ENCODE peak calls at places on chromosomes 11 and 22, in seven cellular contexts. One of them, this sample, is unnamed.
A peak's percentile ranks its signal among the peaks of the same experiment; 100 is the strongest.

GRCh38 chr11:44964526-44965209 is 14.0 kb upstream of the TP53I11 start:
- DNase-seq in Jurkat, Clone E6-1: no peak
- DNase-seq in AG04449: no peak
- DNase-seq in body of pancreas: no peak
- DNase-seq in mesenchymal stem cell: no peak
- DNase-seq in heart left ventricle: no peak
- DNase-seq in OCI-LY7: no peak
- DNase-seq in this sample: no peak

GRCh38 chr11:59184876-59185275 is 12.9 kb downstream of the DTX4 start:
- DNase-seq in body of pancreas: no peak
- DNase-seq in Jurkat, Clone E6-1: no peak
- DNase-seq in OCI-LY7: no peak
- DNase-seq in mesenchymal stem cell: no peak
- DNase-seq in AG04449: no peak
- DNase-seq in heart left ventricle: no peak
- DNase-seq in this sample: no peak

GRCh38 chr11:66228521-66228920 is 39.9 kb upstream of the RAB1B start:
- DNase-seq in OCI-LY7: no peak
- DNase-seq in mesenchymal stem cell: no peak
- DNase-seq in Jurkat, Clone E6-1: no peak
- DNase-seq in AG04449: no peak
- DNase-seq in body of pancreas: peak; percentile 72
- DNase-seq in heart left ventricle: no peak
- DNase-seq in this sample: no peak

GRCh38 chr11:128921790-128922189 is 20.9 kb downstream of the TP53AIP1 start:
- DNase-seq in heart left ventricle: no peak
- DNase-seq in AG04449: no peak
- DNase-seq in body of pancreas: no peak
- DNase-seq in mesenchymal stem cell: no peak
- DNase-seq in OCI-LY7: no peak
- DNase-seq in Jurkat, Clone E6-1: no peak
- DNase-seq in this sample: peak; percentile 38

GRCh38 chr11:47413908-47414684 is 5.7 kb downstream of the SLC39A13 start:
- DNase-seq in mesenchymal stem cell: peak; percentile 47
- DNase-seq in body of pancreas: peak; percentile 60
- DNase-seq in AG04449: no peak
- DNase-seq in Jurkat, Clone E6-1: no peak
- DNase-seq in OCI-LY7: no peak
- DNase-seq in heart left ventricle: peak; percentile 62
- DNase-seq in this sample: no peak

GRCh38 chr11:9692696-9693095 is 28.8 kb downstream of the SWAP70 start:
- DNase-seq in mesenchymal stem cell: no peak
- DNase-seq in OCI-LY7: peak; percentile 81
- DNase-seq in AG04449: no peak
- DNase-seq in Jurkat, Clone E6-1: no peak
- DNase-seq in body of pancreas: no peak
- DNase-seq in heart left ventricle: no peak
- DNase-seq in this sample: no peak

GRCh38 chr11:43916621-43917020 is 25.8 kb upstream of the C11orf96 start:
- DNase-seq in OCI-LY7: no peak
- DNase-seq in AG04449: no peak
- DNase-seq in Jurkat, Clone E6-1: no peak
- DNase-seq in heart left ventricle: no peak
- DNase-seq in body of pancreas: no peak
- DNase-seq in mesenchymal stem cell: peak; percentile 80
- DNase-seq in this sample: no peak

GRCh38 chr11:97702948-97703347 is 1313.1 kb downstream of the JRKL start:
- DNase-seq in AG04449: no peak
- DNase-seq in heart left ventricle: no peak
- DNase-seq in body of pancreas: no peak
- DNase-seq in mesenchymal stem cell: no peak
- DNase-seq in OCI-LY7: no peak
- DNase-seq in Jurkat, Clone E6-1: no peak
- DNase-seq in this sample: no peak

GRCh38 chr22:40436460-40437431 is 66.4 kb downstream of the SGSM3 start:
- DNase-seq in body of pancreas: peak; percentile 36
- DNase-seq in heart left ventricle: no peak
- DNase-seq in mesenchymal stem cell: peak; percentile 79
- DNase-seq in AG04449: no peak
- DNase-seq in OCI-LY7: peak; percentile 95
- DNase-seq in Jurkat, Clone E6-1: peak; percentile 74
- DNase-seq in this sample: no peak

GRCh38 chr11:62880231-62880802 is 379 bp upstream of the SLC3A2 start:
- DNase-seq in OCI-LY7: peak; percentile 28
- DNase-seq in body of pancreas: peak; percentile 62
- DNase-seq in AG04449: no peak
- DNase-seq in mesenchymal stem cell: peak; percentile 68
- DNase-seq in heart left ventricle: peak; percentile 68
- DNase-seq in Jurkat, Clone E6-1: no peak
- DNase-seq in this sample: peak; percentile 87

GRCh38 chr22:31488988-31489617 is 539 bp downstream of the EIF4ENIF1 start:
- DNase-seq in Jurkat, Clone E6-1: no peak
- DNase-seq in AG04449: no peak
- DNase-seq in OCI-LY7: peak; percentile 52
- DNase-seq in mesenchymal stem cell: peak; percentile 55
- DNase-seq in body of pancreas: peak; percentile 25
- DNase-seq in heart left ventricle: peak; percentile 32
- DNase-seq in this sample: peak; percentile 92

GRCh38 chr11:45644981-45645889 is 20.2 kb downstream of the CHST1 start:
- DNase-seq in OCI-LY7: no peak
- DNase-seq in body of pancreas: no peak
- DNase-seq in mesenchymal stem cell: no peak
- DNase-seq in heart left ventricle: no peak
- DNase-seq in Jurkat, Clone E6-1: no peak
- DNase-seq in AG04449: no peak
- DNase-seq in this sample: peak; percentile 48

GRCh38 chr11:120183701-120184141 is 27.1 kb upstream of the OAF start:
- DNase-seq in OCI-LY7: no peak
- DNase-seq in mesenchymal stem cell: no peak
- DNase-seq in Jurkat, Clone E6-1: no peak
- DNase-seq in heart left ventricle: no peak
- DNase-seq in AG04449: no peak
- DNase-seq in body of pancreas: no peak
- DNase-seq in this sample: peak; percentile 42

GRCh38 chr11:128625766-128626165 is 38.4 kb upstream of the ETS1 start:
- DNase-seq in heart left ventricle: no peak
- DNase-seq in AG04449: no peak
- DNase-seq in mesenchymal stem cell: no peak
- DNase-seq in OCI-LY7: peak; percentile 30
- DNase-seq in Jurkat, Clone E6-1: no peak
- DNase-seq in body of pancreas: no peak
- DNase-seq in this sample: no peak

GRCh38 chr11:118396097-118396501 is 5.3 kb upstream of the ATP5MG start:
- DNase-seq in Jurkat, Clone E6-1: peak; percentile 55
- DNase-seq in AG04449: no peak
- DNase-seq in heart left ventricle: no peak
- DNase-seq in mesenchymal stem cell: no peak
- DNase-seq in OCI-LY7: no peak
- DNase-seq in body of pancreas: no peak
- DNase-seq in this sample: no peak

GRCh38 chr11:132838621-132839020 is 693.7 kb downstream of the OPCML start:
- DNase-seq in body of pancreas: no peak
- DNase-seq in OCI-LY7: no peak
- DNase-seq in heart left ventricle: no peak
- DNase-seq in Jurkat, Clone E6-1: no peak
- DNase-seq in AG04449: no peak
- DNase-seq in mesenchymal stem cell: peak; percentile 51
- DNase-seq in this sample: no peak

GRCh38 chr11:121099885-121100284 is 1.2 kb upstream of the TECTA start:
- DNase-seq in Jurkat, Clone E6-1: no peak
- DNase-seq in AG04449: no peak
- DNase-seq in body of pancreas: no peak
- DNase-seq in heart left ventricle: no peak
- DNase-seq in mesenchymal stem cell: peak; percentile 52
- DNase-seq in OCI-LY7: no peak
- DNase-seq in this sample: no peak

GRCh38 chr22:21933899-21934298 is 18.7 kb downstream of the PPM1F start:
- DNase-seq in AG04449: no peak
- DNase-seq in Jurkat, Clone E6-1: no peak
- DNase-seq in body of pancreas: no peak
- DNase-seq in heart left ventricle: no peak
- DNase-seq in OCI-LY7: no peak
- DNase-seq in mesenchymal stem cell: no peak
- DNase-seq in this sample: peak; percentile 74

GRCh38 chr11:121521145-121522042 is 68.6 kb upstream of the SORL1-AS1 start:
- DNase-seq in OCI-LY7: no peak
- DNase-seq in heart left ventricle: no peak
- DNase-seq in AG04449: no peak
- DNase-seq in mesenchymal stem cell: no peak
- DNase-seq in Jurkat, Clone E6-1: no peak
- DNase-seq in body of pancreas: no peak
- DNase-seq in this sample: no peak

GRCh38 chr22:34880667-34881066 is 185.3 kb upstream of the ISX start:
- DNase-seq in mesenchymal stem cell: no peak
- DNase-seq in AG04449: no peak
- DNase-seq in Jurkat, Clone E6-1: no peak
- DNase-seq in heart left ventricle: no peak
- DNase-seq in body of pancreas: no peak
- DNase-seq in OCI-LY7: no peak
- DNase-seq in this sample: no peak

GRCh38 chr22:46748948-46749681 is 11.1 kb upstream of the CERK start:
- DNase-seq in mesenchymal stem cell: peak; percentile 73
- DNase-seq in Jurkat, Clone E6-1: peak; percentile 65
- DNase-seq in AG04449: no peak
- DNase-seq in body of pancreas: no peak
- DNase-seq in heart left ventricle: no peak
- DNase-seq in OCI-LY7: no peak
- DNase-seq in this sample: peak; percentile 88

GRCh38 chr11:129944696-129945095 is 49.3 kb upstream of the NFRKB start:
- DNase-seq in AG04449: no peak
- DNase-seq in heart left ventricle: no peak
- DNase-seq in Jurkat, Clone E6-1: no peak
- DNase-seq in mesenchymal stem cell: no peak
- DNase-seq in body of pancreas: no peak
- DNase-seq in OCI-LY7: no peak
- DNase-seq in this sample: no peak

GRCh38 chr11:129947474-129947873 is 52.1 kb upstream of the NFRKB start:
- DNase-seq in mesenchymal stem cell: no peak
- DNase-seq in AG04449: no peak
- DNase-seq in body of pancreas: no peak
- DNase-seq in OCI-LY7: peak; percentile 96
- DNase-seq in Jurkat, Clone E6-1: no peak
- DNase-seq in heart left ventricle: no peak
- DNase-seq in this sample: no peak

GRCh38 chr11:129945377-129945776 is 50.0 kb upstream of the NFRKB start:
- DNase-seq in Jurkat, Clone E6-1: no peak
- DNase-seq in heart left ventricle: no peak
- DNase-seq in body of pancreas: no peak
- DNase-seq in mesenchymal stem cell: no peak
- DNase-seq in OCI-LY7: no peak
- DNase-seq in AG04449: no peak
- DNase-seq in this sample: no peak

GRCh38 chr11:129946965-129947364 is 51.6 kb upstream of the NFRKB start:
- DNase-seq in OCI-LY7: peak; percentile 50
- DNase-seq in AG04449: no peak
- DNase-seq in Jurkat, Clone E6-1: no peak
- DNase-seq in mesenchymal stem cell: no peak
- DNase-seq in body of pancreas: no peak
- DNase-seq in heart left ventricle: no peak
- DNase-seq in this sample: no peak

GRCh38 chr11:129946256-129946655 is 50.9 kb upstream of the NFRKB start:
- DNase-seq in heart left ventricle: no peak
- DNase-seq in Jurkat, Clone E6-1: no peak
- DNase-seq in mesenchymal stem cell: peak; percentile 24
- DNase-seq in body of pancreas: no peak
- DNase-seq in OCI-LY7: peak; percentile 60
- DNase-seq in AG04449: no peak
- DNase-seq in this sample: no peak
- H3K4me3 ChIP-seq in heart left ventricle: no peak overlapping the region
- H3K4me3 ChIP-seq in Jurkat, Clone E6-1: no peak overlapping the region
- H3K4me3 ChIP-seq in mesenchymal stem cell: no peak overlapping the region
- H3K4me3 ChIP-seq in body of pancreas: no peak overlapping the region
- H3K4me3 ChIP-seq in OCI-LY7: peak overlapping the region; percentile 81
- H3K4me3 ChIP-seq in AG04449: no peak overlapping the region
- H3K4me3 ChIP-seq in this sample: no peak overlapping the region

GRCh38 chr11:92284107-92284506 is 59.5 kb downstream of the FAT3 start:
- DNase-seq in body of pancreas: no peak
- DNase-seq in mesenchymal stem cell: no peak
- DNase-seq in Jurkat, Clone E6-1: no peak
- DNase-seq in AG04449: no peak
- DNase-seq in OCI-LY7: no peak
- DNase-seq in heart left ventricle: no peak
- DNase-seq in this sample: no peak
- H3K4me3 ChIP-seq in body of pancreas: no peak overlapping the region
- H3K4me3 ChIP-seq in mesenchymal stem cell: no peak overlapping the region
- H3K4me3 ChIP-seq in Jurkat, Clone E6-1: no peak overlapping the region
- H3K4me3 ChIP-seq in AG04449: no peak overlapping the region
- H3K4me3 ChIP-seq in OCI-LY7: no peak overlapping the region
- H3K4me3 ChIP-seq in heart left ventricle: no peak overlapping the region
- H3K4me3 ChIP-seq in this sample: no peak overlapping the region

GRCh38 chr11:11243790-11244469 is 109.1 kb downstream of the CSNK2A3 start:
- DNase-seq in AG04449: no peak
- DNase-seq in OCI-LY7: peak; percentile 87
- DNase-seq in mesenchymal stem cell: peak; percentile 85
- DNase-seq in body of pancreas: peak; percentile 28
- DNase-seq in Jurkat, Clone E6-1: no peak
- DNase-seq in heart left ventricle: peak; percentile 67
- DNase-seq in this sample: no peak
- H3K4me3 ChIP-seq in AG04449: no peak overlapping the region
- H3K4me3 ChIP-seq in OCI-LY7: peak overlapping the region; percentile 7
- H3K4me3 ChIP-seq in mesenchymal stem cell: no peak overlapping the region
- H3K4me3 ChIP-seq in body of pancreas: no peak overlapping the region
- H3K4me3 ChIP-seq in Jurkat, Clone E6-1: no peak overlapping the region
- H3K4me3 ChIP-seq in heart left ventricle: no peak overlapping the region
- H3K4me3 ChIP-seq in this sample: no peak overlapping the region

GRCh38 chr22:17121235-17122195 is at the start of gene TMEM121B:
- DNase-seq in heart left ventricle: peak; percentile 83
- DNase-seq in body of pancreas: peak; percentile 85
- DNase-seq in AG04449: no peak
- DNase-seq in OCI-LY7: no peak
- DNase-seq in mesenchymal stem cell: peak; percentile 51
- DNase-seq in Jurkat, Clone E6-1: peak; percentile 54
- DNase-seq in this sample: peak; percentile 86

GRCh38 chr22:17119481-17120202 is 1.5 kb downstream of the TMEM121B start:
- DNase-seq in OCI-LY7: no peak
- DNase-seq in Jurkat, Clone E6-1: no peak
- DNase-seq in body of pancreas: peak; percentile 39
- DNase-seq in AG04449: no peak
- DNase-seq in heart left ventricle: no peak
- DNase-seq in mesenchymal stem cell: no peak
- DNase-seq in this sample: peak; percentile 85

GRCh38 chr22:17120711-17121234 is 387 bp downstream of the TMEM121B start:
- DNase-seq in mesenchymal stem cell: no peak
- DNase-seq in OCI-LY7: no peak
- DNase-seq in heart left ventricle: no peak
- DNase-seq in AG04449: no peak
- DNase-seq in body of pancreas: no peak
- DNase-seq in Jurkat, Clone E6-1: no peak
- DNase-seq in this sample: no peak

GRCh38 chr22:17118342-17118741 is 2.8 kb downstream of the TMEM121B start:
- DNase-seq in AG04449: no peak
- DNase-seq in Jurkat, Clone E6-1: no peak
- DNase-seq in heart left ventricle: no peak
- DNase-seq in body of pancreas: no peak
- DNase-seq in OCI-LY7: no peak
- DNase-seq in mesenchymal stem cell: no peak
- DNase-seq in this sample: peak; percentile 31

DNA sequence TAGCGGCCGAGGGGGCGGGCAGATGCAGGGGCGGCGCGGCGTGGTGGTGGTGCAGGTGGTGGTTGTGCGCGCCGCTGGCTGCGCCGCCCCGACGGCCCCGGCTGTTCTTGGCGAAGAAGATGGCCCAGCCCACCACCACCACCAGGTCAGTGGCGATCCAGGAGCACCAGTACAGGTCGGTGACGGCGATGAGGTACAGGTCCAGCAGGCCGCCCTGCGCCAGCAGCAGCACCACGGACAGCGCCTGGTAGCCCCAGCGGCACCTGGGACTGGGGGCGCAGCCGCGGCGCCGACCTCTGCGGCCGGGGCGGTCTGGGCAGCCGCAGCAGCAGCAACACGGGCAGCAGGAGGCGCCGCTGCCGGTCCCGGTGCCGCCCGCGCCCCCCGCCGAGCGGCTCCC is 879 bp downstream of the TMEM121B start:
- DNase-seq in AG04449: no peak
- DNase-seq in Jurkat, Clone E6-1: no peak
- DNase-seq in body of pancreas: peak; percentile 61
- DNase-seq in OCI-LY7: no peak
- DNase-seq in heart left ventricle: peak; percentile 54
- DNase-seq in mesenchymal stem cell: peak; percentile 42
- DNase-seq in this sample: peak; percentile 89
- H3K4me3 ChIP-seq in AG04449: no peak overlapping the region
- H3K4me3 ChIP-seq in Jurkat, Clone E6-1: peak overlapping the region; percentile 43
- H3K4me3 ChIP-seq in body of pancreas: no peak overlapping the region
- H3K4me3 ChIP-seq in OCI-LY7: no peak overlapping the region
- H3K4me3 ChIP-seq in heart left ventricle: peak overlapping the region; percentile 16
- H3K4me3 ChIP-seq in mesenchymal stem cell: no peak overlapping the region
- H3K4me3 ChIP-seq in this sample: peak overlapping the region; percentile 19